ENCODE peak calls at places on chromosomes 5 and 9, in ten cellular contexts. One of them, this sample, is unnamed. For H3K36me3, the result is how much of the 10 kb centered on the place peaks cover.

GRCh38 chr5:111928501-111928900 is 171.5 kb upstream of the NREP start:
- DNase-seq in HepG2: no peak
- DNase-seq in neural progenitor cell: no peak
- DNase-seq in WERI-Rb-1: no peak
- DNase-seq in stomach: no peak
- DNase-seq in GM06990: no peak
- DNase-seq in fibroblast of lung: no peak
- DNase-seq in spleen: no peak
- DNase-seq in mammary epithelial cell: no peak
- DNase-seq in left ventricle myocardium inferior: no peak
- DNase-seq in this sample: no peak

GRCh38 chr9:110555971-110556370 is 23.6 kb downstream of the SVEP1 start:
- DNase-seq in fibroblast of lung: peak
- DNase-seq in HepG2: peak
- DNase-seq in neural progenitor cell: no peak
- DNase-seq in left ventricle myocardium inferior: peak
- DNase-seq in mammary epithelial cell: peak
- DNase-seq in spleen: no peak
- DNase-seq in GM06990: no peak
- DNase-seq in WERI-Rb-1: no peak
- DNase-seq in stomach: peak
- DNase-seq in this sample: peak

GRCh38 chr9:124220551-124221451 is 36.9 kb upstream of the NEK6 start:
- DNase-seq in fibroblast of lung: peak
- DNase-seq in left ventricle myocardium inferior: no peak
- DNase-seq in HepG2: peak
- DNase-seq in GM06990: no peak
- DNase-seq in neural progenitor cell: no peak
- DNase-seq in mammary epithelial cell: peak
- DNase-seq in spleen: peak
- DNase-seq in WERI-Rb-1: peak
- DNase-seq in stomach: peak
- DNase-seq in this sample: peak

GRCh38 chr5:154309361-154309725 is 118.8 kb downstream of the GALNT10 start:
- DNase-seq in stomach: no peak
- DNase-seq in fibroblast of lung: no peak
- DNase-seq in WERI-Rb-1: no peak
- DNase-seq in HepG2: no peak
- DNase-seq in left ventricle myocardium inferior: no peak
- DNase-seq in spleen: no peak
- DNase-seq in GM06990: no peak
- DNase-seq in mammary epithelial cell: no peak
- DNase-seq in neural progenitor cell: no peak
- DNase-seq in this sample: no peak

GRCh38 chr9:90964101-90965020 is 162.7 kb downstream of the SYK start:
- DNase-seq in fibroblast of lung: no peak
- DNase-seq in spleen: peak
- DNase-seq in mammary epithelial cell: no peak
- DNase-seq in HepG2: peak
- DNase-seq in stomach: peak
- DNase-seq in neural progenitor cell: no peak
- DNase-seq in WERI-Rb-1: no peak
- DNase-seq in left ventricle myocardium inferior: no peak
- DNase-seq in GM06990: no peak
- DNase-seq in this sample: no peak

GRCh38 chr9:83061036-83061435 is 1.9 kb downstream of the RASEF start:
- DNase-seq in HepG2: no peak
- DNase-seq in WERI-Rb-1: no peak
- DNase-seq in left ventricle myocardium inferior: no peak
- DNase-seq in mammary epithelial cell: peak
- DNase-seq in neural progenitor cell: no peak
- DNase-seq in GM06990: no peak
- DNase-seq in fibroblast of lung: no peak
- DNase-seq in spleen: no peak
- DNase-seq in stomach: no peak
- DNase-seq in this sample: no peak

GRCh38 chr5:138025285-138025684 is 7.6 kb downstream of the FAM13B start:
- DNase-seq in mammary epithelial cell: no peak
- DNase-seq in spleen: no peak
- DNase-seq in GM06990: no peak
- DNase-seq in stomach: no peak
- DNase-seq in neural progenitor cell: no peak
- DNase-seq in WERI-Rb-1: no peak
- DNase-seq in left ventricle myocardium inferior: no peak
- DNase-seq in fibroblast of lung: no peak
- DNase-seq in HepG2: no peak
- DNase-seq in this sample: no peak

GRCh38 chr5:1332461-1333001 is 12.4 kb downstream of the CLPTM1L start:
- DNase-seq in neural progenitor cell: no peak
- DNase-seq in left ventricle myocardium inferior: no peak
- DNase-seq in GM06990: no peak
- DNase-seq in stomach: peak
- DNase-seq in WERI-Rb-1: no peak
- DNase-seq in fibroblast of lung: no peak
- DNase-seq in HepG2: no peak
- DNase-seq in mammary epithelial cell: no peak
- DNase-seq in spleen: peak
- DNase-seq in this sample: no peak

GRCh38 chr9:16803648-16804047 is 66.8 kb downstream of the BNC2 start:
- DNase-seq in fibroblast of lung: no peak
- DNase-seq in GM06990: no peak
- DNase-seq in stomach: no peak
- DNase-seq in spleen: no peak
- DNase-seq in WERI-Rb-1: no peak
- DNase-seq in mammary epithelial cell: no peak
- DNase-seq in neural progenitor cell: no peak
- DNase-seq in HepG2: no peak
- DNase-seq in left ventricle myocardium inferior: no peak
- DNase-seq in this sample: no peak

GRCh38 chr5:157049605-157050004 is 9.3 kb downstream of the HAVCR1 start:
- DNase-seq in HepG2: peak
- DNase-seq in GM06990: no peak
- DNase-seq in neural progenitor cell: no peak
- DNase-seq in fibroblast of lung: no peak
- DNase-seq in spleen: no peak
- DNase-seq in stomach: no peak
- DNase-seq in mammary epithelial cell: no peak
- DNase-seq in WERI-Rb-1: no peak
- DNase-seq in left ventricle myocardium inferior: no peak
- DNase-seq in this sample: no peak

GRCh38 chr9:105449081-105449480 is 1.2 kb downstream of the FSD1L start:
- DNase-seq in GM06990: no peak
- DNase-seq in left ventricle myocardium inferior: no peak
- DNase-seq in WERI-Rb-1: no peak
- DNase-seq in spleen: no peak
- DNase-seq in mammary epithelial cell: peak
- DNase-seq in neural progenitor cell: no peak
- DNase-seq in stomach: no peak
- DNase-seq in fibroblast of lung: no peak
- DNase-seq in HepG2: no peak
- DNase-seq in this sample: no peak

GRCh38 chr5:178388381-178389030 is 155.9 kb upstream of the PHYKPL start:
- DNase-seq in WERI-Rb-1: no peak
- DNase-seq in GM06990: no peak
- DNase-seq in mammary epithelial cell: no peak
- DNase-seq in left ventricle myocardium inferior: peak
- DNase-seq in HepG2: no peak
- DNase-seq in stomach: peak
- DNase-seq in spleen: peak
- DNase-seq in neural progenitor cell: no peak
- DNase-seq in fibroblast of lung: peak
- DNase-seq in this sample: peak

GRCh38 chr9:100074093-100074492 is 24.7 kb downstream of the ERP44 start:
- DNase-seq in fibroblast of lung: peak
- DNase-seq in mammary epithelial cell: no peak
- DNase-seq in spleen: no peak
- DNase-seq in left ventricle myocardium inferior: no peak
- DNase-seq in neural progenitor cell: no peak
- DNase-seq in GM06990: no peak
- DNase-seq in WERI-Rb-1: no peak
- DNase-seq in stomach: no peak
- DNase-seq in HepG2: no peak
- DNase-seq in this sample: no peak

GRCh38 chr5:142097681-142098080 is 10.9 kb upstream of the NDFIP1 start:
- DNase-seq in spleen: no peak
- DNase-seq in neural progenitor cell: no peak
- DNase-seq in HepG2: no peak
- DNase-seq in GM06990: no peak
- DNase-seq in fibroblast of lung: no peak
- DNase-seq in stomach: no peak
- DNase-seq in mammary epithelial cell: peak
- DNase-seq in WERI-Rb-1: no peak
- DNase-seq in left ventricle myocardium inferior: no peak
- DNase-seq in this sample: no peak

GRCh38 chr5:82413302-82414042 is 135.3 kb upstream of the RPS23 start:
- DNase-seq in GM06990: no peak
- DNase-seq in mammary epithelial cell: peak
- DNase-seq in HepG2: no peak
- DNase-seq in WERI-Rb-1: no peak
- DNase-seq in stomach: no peak
- DNase-seq in neural progenitor cell: no peak
- DNase-seq in left ventricle myocardium inferior: no peak
- DNase-seq in spleen: no peak
- DNase-seq in fibroblast of lung: peak
- DNase-seq in this sample: no peak

GRCh38 chr5:143685416-143685815 is 126.5 kb upstream of the HMHB1 start:
- DNase-seq in mammary epithelial cell: no peak
- DNase-seq in left ventricle myocardium inferior: no peak
- DNase-seq in GM06990: no peak
- DNase-seq in HepG2: peak
- DNase-seq in WERI-Rb-1: no peak
- DNase-seq in fibroblast of lung: peak
- DNase-seq in neural progenitor cell: no peak
- DNase-seq in stomach: no peak
- DNase-seq in spleen: no peak
- DNase-seq in this sample: no peak
- TF ChIP-seq CTCF in mammary epithelial cell: peak
- TF ChIP-seq CTCF in left ventricle myocardium inferior: peak
- TF ChIP-seq CTCF in GM06990: peak
- TF ChIP-seq CTCF in HepG2: peak
- TF ChIP-seq CTCF in WERI-Rb-1: peak
- TF ChIP-seq CTCF in fibroblast of lung: peak
- TF ChIP-seq CTCF in neural progenitor cell: peak
- TF ChIP-seq CTCF in stomach: no peak
- TF ChIP-seq CTCF in spleen: no peak
- TF ChIP-seq CTCF in this sample: peak

DNA sequence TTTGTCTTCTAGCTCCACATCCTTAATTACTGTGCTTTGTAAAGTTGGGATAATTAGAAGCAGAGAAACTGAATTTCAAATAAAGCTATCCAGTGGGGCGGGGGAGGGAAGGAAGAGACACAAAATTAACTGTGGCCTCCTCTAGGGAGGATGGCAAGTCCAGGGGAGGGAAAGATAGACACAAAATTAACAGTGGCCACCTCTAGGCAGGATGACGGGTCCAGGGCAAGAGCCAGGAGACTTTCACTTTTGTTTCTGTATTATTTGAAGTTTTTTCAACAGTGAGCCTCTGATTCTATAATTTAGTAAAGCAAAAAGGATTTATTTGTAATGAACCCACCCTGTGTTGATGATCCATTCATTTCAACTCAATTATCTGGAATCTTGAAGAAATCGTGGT is 335.9 kb downstream of the MSX2 start:
- DNase-seq in mammary epithelial cell: no peak
- DNase-seq in spleen: no peak
- DNase-seq in HepG2: no peak
- DNase-seq in neural progenitor cell: no peak
- DNase-seq in stomach: no peak
- DNase-seq in WERI-Rb-1: no peak
- DNase-seq in GM06990: no peak
- DNase-seq in fibroblast of lung: no peak
- DNase-seq in left ventricle myocardium inferior: no peak
- DNase-seq in this sample: no peak
- H3K4me3 ChIP-seq in mammary epithelial cell: no peak
- H3K4me3 ChIP-seq in spleen: peak
- H3K4me3 ChIP-seq in HepG2: no peak
- H3K4me3 ChIP-seq in neural progenitor cell: peak
- H3K4me3 ChIP-seq in stomach: no peak
- H3K4me3 ChIP-seq in WERI-Rb-1: no peak
- H3K4me3 ChIP-seq in GM06990: no peak
- H3K4me3 ChIP-seq in fibroblast of lung: peak
- H3K4me3 ChIP-seq in left ventricle myocardium inferior: peak
- H3K4me3 ChIP-seq in this sample: no peak

GRCh38 chr9:6549106-6549505 is 96.4 kb downstream of the GLDC start:
- DNase-seq in left ventricle myocardium inferior: no peak
- DNase-seq in fibroblast of lung: no peak
- DNase-seq in WERI-Rb-1: no peak
- DNase-seq in HepG2: no peak
- DNase-seq in neural progenitor cell: peak
- DNase-seq in mammary epithelial cell: no peak
- DNase-seq in stomach: no peak
- DNase-seq in GM06990: no peak
- DNase-seq in spleen: no peak
- DNase-seq in this sample: no peak
- H3K36me3 ChIP-seq in left ventricle myocardium inferior: under half
- H3K36me3 ChIP-seq in fibroblast of lung: under half
- H3K36me3 ChIP-seq in WERI-Rb-1: under half
- H3K36me3 ChIP-seq in HepG2: under half
- H3K36me3 ChIP-seq in neural progenitor cell: under half
- H3K36me3 ChIP-seq in mammary epithelial cell: under half
- H3K36me3 ChIP-seq in stomach: under half
- H3K36me3 ChIP-seq in GM06990: under half
- H3K36me3 ChIP-seq in spleen: under half
- H3K36me3 ChIP-seq in this sample: under half

GRCh38 chr5:116522737-116523136 is 51.9 kb downstream of the SEMA6A start:
- DNase-seq in fibroblast of lung: no peak
- DNase-seq in spleen: no peak
- DNase-seq in mammary epithelial cell: no peak
- DNase-seq in neural progenitor cell: no peak
- DNase-seq in WERI-Rb-1: no peak
- DNase-seq in GM06990: no peak
- DNase-seq in stomach: no peak
- DNase-seq in HepG2: no peak
- DNase-seq in left ventricle myocardium inferior: no peak
- DNase-seq in this sample: no peak

GRCh38 chr5:116524966-116525365 is 49.7 kb downstream of the SEMA6A start:
- DNase-seq in HepG2: peak
- DNase-seq in WERI-Rb-1: no peak
- DNase-seq in fibroblast of lung: no peak
- DNase-seq in left ventricle myocardium inferior: no peak
- DNase-seq in mammary epithelial cell: no peak
- DNase-seq in neural progenitor cell: no peak
- DNase-seq in stomach: no peak
- DNase-seq in GM06990: no peak
- DNase-seq in spleen: no peak
- DNase-seq in this sample: no peak

GRCh38 chr5:116524505-116524904 is 50.1 kb downstream of the SEMA6A start:
- DNase-seq in stomach: no peak
- DNase-seq in left ventricle myocardium inferior: no peak
- DNase-seq in mammary epithelial cell: no peak
- DNase-seq in neural progenitor cell: no peak
- DNase-seq in WERI-Rb-1: no peak
- DNase-seq in HepG2: no peak
- DNase-seq in GM06990: no peak
- DNase-seq in fibroblast of lung: no peak
- DNase-seq in spleen: no peak
- DNase-seq in this sample: no peak

GRCh38 chr5:116525680-116526079 is 48.9 kb downstream of the SEMA6A start:
- DNase-seq in stomach: no peak
- DNase-seq in HepG2: no peak
- DNase-seq in fibroblast of lung: no peak
- DNase-seq in WERI-Rb-1: no peak
- DNase-seq in neural progenitor cell: no peak
- DNase-seq in GM06990: no peak
- DNase-seq in mammary epithelial cell: no peak
- DNase-seq in left ventricle myocardium inferior: no peak
- DNase-seq in spleen: no peak
- DNase-seq in this sample: no peak

GRCh38 chr5:116524051-116524450 is 50.6 kb downstream of the SEMA6A start:
- DNase-seq in stomach: no peak
- DNase-seq in WERI-Rb-1: no peak
- DNase-seq in spleen: no peak
- DNase-seq in neural progenitor cell: no peak
- DNase-seq in HepG2: no peak
- DNase-seq in mammary epithelial cell: no peak
- DNase-seq in left ventricle myocardium inferior: no peak
- DNase-seq in fibroblast of lung: no peak
- DNase-seq in GM06990: no peak
- DNase-seq in this sample: no peak
- TF ChIP-seq CTCF in stomach: no peak
- TF ChIP-seq CTCF in WERI-Rb-1: no peak
- TF ChIP-seq CTCF in spleen: no peak
- TF ChIP-seq CTCF in neural progenitor cell: no peak
- TF ChIP-seq CTCF in HepG2: no peak
- TF ChIP-seq CTCF in mammary epithelial cell: no peak
- TF ChIP-seq CTCF in left ventricle myocardium inferior: no peak
- TF ChIP-seq CTCF in fibroblast of lung: no peak
- TF ChIP-seq CTCF in GM06990: no peak
- TF ChIP-seq CTCF in this sample: no peak